ENCODE peak calls at places on chromosomes 16 and 17, in five cellular contexts. A is neural crest cell; X is fibroblast of lung; P is NCI-H510A treated with DMSO at 0.1 percent for 48 hours; D is CD8-positive, alpha-beta memory T cell. B is an unnamed sample.

GRCh38 chr17:27494192-27495091 is 38.2 kb downstream of the KSR1 start:
- DNase-seq in P (peak), A (no peak), D (no peak), X (peak), B (peak)

GRCh38 chr16:21211486-21211885 is at the start of gene ZP2:
- DNase-seq in X (no peak), A (no peak), P (no peak), D (no peak), B (no peak)

GRCh38 chr17:19021622-19022083 is 17.1 kb upstream of the FAM83G start:
- DNase-seq in A (no peak), X (no peak), D (peak), P (no peak), B (no peak)

GRCh38 chr17:60573139-60573975 is 26.6 kb upstream of the PPM1D start:
- DNase-seq in P (no peak), A (no peak), X (peak), D (no peak), B (peak)

GRCh38 chr16:25210758-25211157 is 6.0 kb upstream of the AQP8 start:
- DNase-seq in D (no peak), A (no peak), X (peak), P (no peak), B (peak)

GRCh38 chr17:75832164-75832651 is 12.0 kb downstream of the UNC13D start:
- DNase-seq in D (peak), A (no peak), P (peak), X (peak), B (peak)

GRCh38 chr16:56689171-56689570 is 6.9 kb downstream of the MT1X start:
- DNase-seq in A (no peak), P (no peak), D (no peak), X (no peak), B (no peak)

GRCh38 chr17:13477180-13477611 is 124.5 kb downstream of the HS3ST3A1 start:
- DNase-seq in A (no peak), X (peak), P (no peak), D (no peak), B (peak)